ENCODE peak calls at places on chromosomes 16 and 17, in ten cellular contexts. I, J, E, P, F, D, A, S, X and B are unnamed samples.
A peak's percentile ranks its signal among the peaks of the same experiment; 100 is the strongest.

GRCh38 chr17:19409509-19409908 is 1.5 kb upstream of the RNF112 start:
- DNase-seq in S (no peak), F (no peak), P (no peak), X (no peak), E (no peak), D (no peak), J (peak; percentile 43), A (peak; percentile 84), I (no peak), B (no peak)

GRCh38 chr16:64132686-64133085 is 989.2 kb downstream of the CDH11 start:
- DNase-seq in F (no peak), P (no peak), J (no peak), D (no peak), I (no peak), A (no peak), S (no peak), X (no peak), E (no peak), B (no peak)

GRCh38 chr17:5846001-5846400 is 224.2 kb upstream of the WSCD1 start:
- DNase-seq in F (no peak), I (no peak), E (no peak), A (no peak), X (no peak), S (no peak), J (no peak), D (no peak), P (no peak), B (no peak)

GRCh38 chr16:85294810-85295508 is 182.7 kb upstream of the CIBAR2 start:
- DNase-seq in E (no peak), D (no peak), F (no peak), P (no peak), X (no peak), A (no peak), I (no peak), S (no peak), J (no peak), B (no peak)

GRCh38 chr17:8015236-8015956 is 13.0 kb downstream of the GUCY2D start:
- DNase-seq in S (no peak), F (no peak), X (no peak), P (no peak), E (no peak), I (no peak), A (no peak), D (no peak), J (no peak), B (no peak)

GRCh38 chr16:21159281-21159951 is 942 bp downstream of the LDAF1 start:
- DNase-seq in F (no peak), J (peak; percentile 54), E (no peak), S (peak; percentile 18), X (no peak), I (peak; percentile 67), P (peak; percentile 51), D (peak; percentile 78), A (no peak), B (peak; percentile 57)

GRCh38 chr16:57283214-57283955 is 1.1 kb downstream of the PLLP start:
- DNase-seq in D (peak; percentile 56), F (no peak), J (no peak), X (no peak), S (no peak), A (no peak), I (peak; percentile 70), P (no peak), E (no peak), B (peak; percentile 68)

GRCh38 chr17:39752241-39752831 is 14.6 kb downstream of the GRB7 start:
- DNase-seq in A (no peak), S (no peak), P (no peak), E (no peak), J (no peak), F (no peak), I (peak; percentile 22), D (no peak), X (no peak), B (no peak)

GRCh38 chr16:23952128-23953041 is 116.6 kb downstream of the PRKCB start:
- DNase-seq in D (no peak), J (no peak), I (no peak), X (peak; percentile 30), P (no peak), A (peak; percentile 0), E (peak; percentile 22), F (no peak), S (peak; percentile 48), B (no peak)

GRCh38 chr17:17567631-17568030 is 23.9 kb downstream of the PEMT start:
- DNase-seq in F (no peak), A (peak; percentile 27), J (no peak), S (no peak), D (peak; percentile 89), E (no peak), I (peak; percentile 82), X (no peak), P (no peak), B (peak; percentile 88)

GRCh38 chr17:48351916-48352332 is 78.1 kb downstream of the SKAP1 start:
- DNase-seq in A (peak; percentile 71), P (no peak), X (no peak), J (peak; percentile 75), E (no peak), D (no peak), S (no peak), F (no peak), I (no peak), B (no peak)

GRCh38 chr17:58492238-58493121 is 4.3 kb upstream of the HSF5 start:
- DNase-seq in F (no peak), E (no peak), X (no peak), D (no peak), I (no peak), J (peak; percentile 77), P (no peak), A (no peak), S (no peak), B (no peak)

GRCh38 chr16:21697032-21697431 is 33.3 kb downstream of the OTOA start:
- DNase-seq in I (no peak), F (no peak), D (no peak), P (no peak), S (no peak), J (no peak), X (no peak), A (no peak), E (no peak), B (no peak)

GRCh38 chr17:45132569-45133463 is 501 bp upstream of the PLCD3 start:
- DNase-seq in A (peak; percentile 74), P (peak; percentile 86), E (peak; percentile 69), F (no peak), X (peak; percentile 62), I (peak; percentile 89), S (peak; percentile 73), D (peak; percentile 84), J (peak; percentile 92), B (peak; percentile 86)

GRCh38 chr16:49788505-49788904 is 67.4 kb downstream of the ZNF423 start:
- DNase-seq in F (no peak), D (no peak), J (no peak), X (no peak), S (no peak), E (no peak), I (no peak), P (no peak), A (no peak), B (no peak)

GRCh38 chr17:35896011-35896587 is 15.9 kb upstream of the CCL5 start:
- DNase-seq in F (no peak), D (no peak), A (no peak), J (no peak), P (no peak), X (no peak), S (peak; percentile 30), I (no peak), E (peak; percentile 38), B (peak; percentile 13)

GRCh38 chr17:22694362-22695227 is 1002.3 kb downstream of the KCNJ18 start:
- DNase-seq in D (no peak), P (no peak), I (no peak), J (no peak), E (no peak), S (no peak), X (no peak), F (no peak), A (no peak), B (no peak)

GRCh38 chr17:47636273-47637030 is 13.3 kb upstream of the KPNB1 start:
- DNase-seq in P (no peak), I (no peak), A (no peak), F (no peak), E (no peak), X (no peak), J (no peak), D (no peak), S (no peak), B (no peak)

GRCh38 chr16:66523861-66524354 is 26.0 kb downstream of the TK2 start:
- DNase-seq in I (no peak), F (no peak), P (peak; percentile 60), S (no peak), J (no peak), X (no peak), E (no peak), D (peak; percentile 85), A (no peak), B (no peak)

GRCh38 chr16:1123525-1124230 is 27.6 kb upstream of the C1QTNF8 start:
- DNase-seq in X (no peak), F (no peak), I (no peak), A (no peak), D (no peak), S (no peak), P (no peak), J (no peak), E (no peak), B (no peak)

GRCh38 chr16:49835116-49835880 is 20.6 kb downstream of the ZNF423 start:
- DNase-seq in F (no peak), X (no peak), I (no peak), D (no peak), S (no peak), A (no peak), P (no peak), J (no peak), E (no peak), B (no peak)

GRCh38 chr16:23020084-23020483 is 129.2 kb downstream of the USP31 start:
- DNase-seq in D (no peak), S (no peak), X (no peak), A (no peak), E (no peak), P (no peak), F (no peak), J (no peak), I (no peak), B (no peak)

GRCh38 chr17:46862949-46863348 is 11.6 kb downstream of the WNT9B start:
- DNase-seq in E (no peak), J (no peak), S (no peak), F (no peak), X (no peak), I (no peak), D (no peak), P (no peak), A (no peak), B (no peak)

GRCh38 chr17:31373150-31374082 is 18.1 kb upstream of the RAB11FIP4 start:
- DNase-seq in P (no peak), A (peak; percentile 71), X (no peak), I (no peak), D (no peak), E (no peak), S (no peak), J (peak; percentile 62), F (peak; percentile 7), B (no peak)

GRCh38 chr17:46003907-46004748 is 5.1 kb downstream of the STH start:
- DNase-seq in A (peak; percentile 16), J (peak; percentile 45), X (no peak), E (no peak), P (no peak), D (peak; percentile 88), F (no peak), S (no peak), I (peak; percentile 84), B (peak; percentile 92)

GRCh38 chr17:50459081-50459676 is 9.5 kb downstream of the CHAD start:
- DNase-seq in X (no peak), S (no peak), P (no peak), A (no peak), F (no peak), J (peak; percentile 98), E (no peak), I (no peak), D (no peak), B (no peak)

GRCh38 chr17:82367724-82368524 is 3.6 kb upstream of the UTS2R start:
- DNase-seq in S (no peak), I (no peak), P (no peak), X (peak; percentile 73), D (no peak), E (no peak), F (no peak), J (peak; percentile 29), A (no peak), B (no peak)

GRCh38 chr16:21608647-21609328 is 9.4 kb downstream of the METTL9 start:
- DNase-seq in A (peak; percentile 14), J (no peak), S (no peak), D (no peak), E (no peak), I (no peak), X (no peak), P (no peak), F (no peak), B (no peak)